ENCODE peak calls at places on chromosomes 4 and X, in five cellular contexts. Z, E, C, P and Q are unnamed samples.

GRCh38 chr4:46146993-46147392 is 23.1 kb upstream of the GABRG1 start:
- DNase-seq in Z (no peak), E (no peak), C (no peak), P (no peak), Q (peak; percentile 5)

GRCh38 chr4:172142331-172142738 is 329.1 kb downstream of the GALNTL6 start:
- DNase-seq in Z (no peak), E (no peak), C (peak; percentile 54), P (no peak), Q (peak; percentile 12)

GRCh38 chr4:139901516-139902327 is 236.1 kb downstream of the MGST2 start:
- DNase-seq in Z (no peak), E (no peak), C (no peak), P (no peak), Q (no peak)

GRCh38 chr4:169143335-169143734 is 127.4 kb downstream of the SH3RF1 start:
- DNase-seq in Z (no peak), E (no peak), C (no peak), P (no peak), Q (no peak)

GRCh38 chrX:101062171-101062570 is 10.3 kb upstream of the TRMT2B start:
- DNase-seq in Z (no peak), E (no peak), C (no peak), P (no peak), Q (no peak)

GRCh38 chr4:154528866-154529265 is 21.3 kb downstream of the PLRG1 start:
- DNase-seq in Z (no peak), E (no peak), C (no peak), P (no peak), Q (no peak)

GRCh38 chr4:154364012-154364863 is 127.4 kb downstream of the DCHS2 start:
- DNase-seq in Z (no peak), E (no peak), C (no peak), P (no peak), Q (no peak)

GRCh38 chr4:107319386-107319785 is 283.3 kb upstream of the DKK2 start:
- DNase-seq in Z (no peak), E (no peak), C (no peak), P (no peak), Q (no peak)

GRCh38 chrX:154490021-154490413 is 412 bp downstream of the SLC10A3 start:
- DNase-seq in Z (no peak), E (no peak), C (peak; percentile 32), P (no peak), Q (no peak)

GRCh38 chr4:98446499-98447375 is 185.6 kb downstream of the RAP1GDS1 start:
- DNase-seq in Z (no peak), E (no peak), C (no peak), P (no peak), Q (peak; percentile 66)

GRCh38 chr4:56314207-56314915 is 72.9 kb downstream of the AASDH start:
- DNase-seq in Z (no peak), E (no peak), C (no peak), P (no peak), Q (no peak)

GRCh38 chrX:129115104-129115503 is 408.2 kb downstream of the SMARCA1 start:
- DNase-seq in Z (peak; percentile 38), E (peak; percentile 60), C (no peak), P (no peak), Q (peak; percentile 3)

GRCh38 chr4:158814636-158815035 is 45.8 kb downstream of the FNIP2 start:
- DNase-seq in Z (no peak), E (no peak), C (peak; percentile 60), P (no peak), Q (no peak)

GRCh38 chr4:55382515-55383003 is 13.2 kb upstream of the TMEM165 start:
- DNase-seq in Z (no peak), E (no peak), C (no peak), P (no peak), Q (no peak)

GRCh38 chr4:6806924-6807676 is 24.6 kb downstream of the KIAA0232 start:
- DNase-seq in Z (no peak), E (no peak), C (no peak), P (no peak), Q (no peak)

GRCh38 chr4:56737666-56738065 is 56.6 kb upstream of the HOPX start:
- DNase-seq in Z (no peak), E (no peak), C (no peak), P (no peak), Q (peak; percentile 30)

GRCh38 chrX:123093792-123094191 is 90.3 kb upstream of the GRIA3 start:
- DNase-seq in Z (no peak), E (no peak), C (no peak), P (no peak), Q (no peak)

GRCh38 chrX:33183366-33183765 is 28.0 kb downstream of the DMD start:
- DNase-seq in Z (no peak), E (no peak), C (no peak), P (peak; percentile 9), Q (no peak)

GRCh38 chr4:57064811-57065711 is 45.1 kb downstream of the IGFBP7 start:
- DNase-seq in Z (no peak), E (no peak), C (peak; percentile 92), P (peak; percentile 33), Q (no peak)

GRCh38 chr4:88841635-88842034 is 144.0 kb upstream of the NAP1L5 start:
- DNase-seq in Z (no peak), E (no peak), C (peak; percentile 25), P (no peak), Q (no peak)

GRCh38 chrX:49106930-49107329 is 16.6 kb downstream of the GPKOW start:
- DNase-seq in Z (peak; percentile 30), E (peak; percentile 16), C (peak; percentile 52), P (no peak), Q (no peak)

GRCh38 chr4:55851885-55852284 is 1.6 kb upstream of the EXOC1 start:
- DNase-seq in Z (no peak), E (no peak), C (no peak), P (no peak), Q (peak; percentile 59)

GRCh38 chr4:69039071-69039470 is 57.2 kb upstream of the UGT2B7 start:
- DNase-seq in Z (no peak), E (no peak), C (no peak), P (no peak), Q (no peak)

GRCh38 chrX:153708415-153708814 is 15.8 kb downstream of the BCAP31 start:
- DNase-seq in Z (peak; percentile 78), E (peak; percentile 73), C (peak; percentile 89), P (peak; percentile 83), Q (peak; percentile 68)

DNA sequence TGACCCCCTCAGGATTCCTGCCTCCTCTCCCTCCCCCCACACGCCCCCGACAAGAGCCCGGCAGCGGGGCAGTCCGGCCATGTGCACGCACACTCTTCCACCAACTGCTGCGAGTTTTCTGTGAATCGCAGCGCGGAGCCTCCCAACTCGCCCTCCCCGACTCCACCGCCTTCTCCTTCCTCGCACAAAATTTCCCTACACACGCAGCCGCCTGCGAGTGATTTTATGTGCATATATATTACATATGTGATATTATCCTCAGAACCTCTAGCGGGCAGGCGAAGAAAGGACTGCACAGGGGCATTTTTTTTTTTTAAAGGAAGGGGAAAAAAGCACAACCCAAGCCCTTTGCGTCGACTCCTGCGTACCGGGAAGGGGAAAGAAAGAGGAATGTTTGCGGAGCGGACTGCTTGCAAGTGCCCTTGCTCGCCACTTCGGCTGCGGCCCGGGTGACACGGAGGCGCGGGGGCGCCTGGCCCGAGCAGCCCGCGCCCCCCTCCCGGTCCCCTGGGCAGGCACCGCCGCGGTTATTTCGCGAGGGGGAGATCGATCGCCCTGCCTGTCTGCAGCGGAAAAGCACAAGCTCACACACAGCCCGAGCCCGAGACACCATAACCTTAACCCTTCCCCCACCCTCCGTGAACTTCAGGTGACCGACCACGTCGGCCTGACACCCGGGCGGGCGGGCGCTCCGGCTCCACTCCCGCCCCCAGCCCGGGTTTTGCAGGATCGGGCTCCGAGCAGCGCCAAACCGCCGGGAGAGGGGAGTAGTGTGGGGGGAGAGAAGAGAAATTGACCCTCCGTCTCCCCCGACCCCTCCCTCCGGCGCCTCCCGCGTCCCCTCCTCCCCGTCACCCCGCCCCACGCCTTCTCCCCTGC is 2.2 kb downstream of the ZNF827 start:
- DNase-seq in Z (peak; percentile 77), E (peak; percentile 78), C (peak; percentile 62), P (peak; percentile 72), Q (peak; percentile 51)
- TF ChIP-seq CTCF in Z (peak; percentile 24), E (no peak), C (peak; percentile 54), P (peak; percentile 13), Q (peak; percentile 40)

DNA sequence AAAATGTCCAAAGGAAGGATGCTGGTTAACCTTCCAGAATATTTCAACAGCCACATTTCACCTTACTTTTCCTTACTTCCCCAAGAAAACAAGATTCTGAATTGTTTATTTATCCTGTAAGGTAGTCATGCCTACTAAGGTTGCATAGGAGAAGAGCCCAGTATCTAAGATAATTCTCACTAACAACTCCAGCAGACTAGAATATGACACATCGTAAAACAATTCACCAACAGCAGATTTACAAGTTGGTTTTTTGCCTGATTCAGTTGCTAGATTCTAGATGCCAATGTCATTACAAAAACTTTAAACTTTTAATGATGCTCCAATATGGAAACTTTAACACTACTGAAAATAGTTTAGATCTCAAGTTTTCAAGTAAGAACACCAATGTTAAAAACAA is 176.4 kb downstream of the IL13RA2 start:
- DNase-seq in Z (no peak), E (no peak), C (peak; percentile 59), P (no peak), Q (no peak)
- TF ChIP-seq CTCF in Z (no peak), E (no peak), C (no peak), P (no peak), Q (no peak)

GRCh38 chr4:125526420-125526819 is 211.7 kb downstream of the FAT4 start:
- DNase-seq in Z (no peak), E (no peak), C (no peak), P (no peak), Q (no peak)
- TF ChIP-seq CTCF in Z (peak; percentile 54), E (no peak), C (peak; percentile 72), P (no peak), Q (no peak)

DNA sequence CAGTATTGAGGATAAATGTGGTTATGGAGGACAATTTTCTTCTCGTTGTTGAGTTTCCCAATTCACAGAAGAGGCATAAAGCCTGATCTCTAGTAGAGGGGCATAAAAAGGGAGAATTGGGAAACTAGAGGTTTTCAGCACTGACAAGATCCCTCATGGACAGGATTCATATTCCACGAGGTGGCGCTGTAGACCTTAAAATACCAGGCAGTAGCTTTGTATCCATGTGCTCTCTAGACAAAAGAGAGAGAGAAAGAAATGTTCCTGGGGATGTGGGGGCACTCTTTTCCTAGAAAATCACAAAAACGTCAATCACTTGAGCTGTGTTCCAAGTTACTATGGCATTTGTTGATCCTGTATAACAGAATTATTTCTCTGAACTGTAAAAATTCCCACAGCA is 128.3 kb downstream of the MAGEE1 start:
- DNase-seq in Z (peak; percentile 44), E (peak; percentile 58), C (peak; percentile 0), P (no peak), Q (no peak)
- TF ChIP-seq CTCF in Z (peak; percentile 36), E (peak; percentile 37), C (peak; percentile 35), P (no peak), Q (no peak)